ENCODE peak calls at places on chromosomes 7 and 10, in six cellular contexts. A, Q, C, Y, Z and O are unnamed samples.

GRCh38 chr10:57692255-57692980 is 575.3 kb downstream of the IPMK start:
- DNase-seq in A (peak), Q (no peak), C (peak), Y (peak), Z (no peak), O (peak)

GRCh38 chr7:1200045-1200444 is 32.6 kb upstream of the UNCX start:
- DNase-seq in A (no peak), Q (no peak), C (peak), Y (peak), Z (no peak), O (no peak)

GRCh38 chr10:24469993-24470392 is 253.7 kb downstream of the ARHGAP21 start:
- DNase-seq in A (peak), Q (no peak), C (no peak), Y (peak), Z (no peak), O (no peak)

GRCh38 chr10:52442576-52442975 is 128.5 kb downstream of the DKK1 start:
- DNase-seq in A (peak), Q (no peak), C (peak), Y (peak), Z (no peak), O (no peak)

GRCh38 chr7:37916673-37917660 is at the start of gene SFRP4:
- DNase-seq in A (peak), Q (peak), C (peak), Y (peak), Z (peak), O (no peak)

GRCh38 chr7:23247602-23248335 is 1.2 kb downstream of the GPNMB start:
- DNase-seq in A (no peak), Q (no peak), C (peak), Y (no peak), Z (peak), O (no peak)

GRCh38 chr10:77456414-77456813 is 181.2 kb downstream of the KCNMA1 start:
- DNase-seq in A (no peak), Q (peak), C (peak), Y (no peak), Z (no peak), O (no peak)

GRCh38 chr7:114519215-114519614 is 104.6 kb downstream of the FOXP2 start:
- DNase-seq in A (no peak), Q (no peak), C (peak), Y (no peak), Z (no peak), O (no peak)

GRCh38 chr10:59375990-59376389 is 13.6 kb upstream of the FAM13C start:
- DNase-seq in A (no peak), Q (no peak), C (no peak), Y (peak), Z (no peak), O (no peak)

GRCh38 chr7:129828989-129829676 is 123.6 kb downstream of the UBE2H start:
- DNase-seq in A (peak), Q (no peak), C (no peak), Y (no peak), Z (no peak), O (no peak)

GRCh38 chr7:12951397-12951801 is 264.0 kb downstream of the ARL4A start:
- DNase-seq in A (peak), Q (no peak), C (peak), Y (peak), Z (no peak), O (no peak)

GRCh38 chr7:151251328-151251925 is 2.9 kb upstream of the SMARCD3 start:
- DNase-seq in A (no peak), Q (peak), C (peak), Y (peak), Z (peak), O (no peak)

GRCh38 chr7:55179897-55180682 is 161.3 kb downstream of the EGFR start:
- DNase-seq in A (no peak), Q (peak), C (no peak), Y (no peak), Z (no peak), O (no peak)

GRCh38 chr7:69418865-69419670 is 179.2 kb upstream of the AUTS2 start:
- DNase-seq in A (no peak), Q (no peak), C (no peak), Y (no peak), Z (no peak), O (no peak)

GRCh38 chr10:132094581-132095234 is 29.0 kb downstream of the JAKMIP3 start:
- DNase-seq in A (peak), Q (no peak), C (no peak), Y (no peak), Z (no peak), O (no peak)

GRCh38 chr7:13414661-13415105 is 574.8 kb downstream of the ETV1 start:
- DNase-seq in A (peak), Q (no peak), C (no peak), Y (no peak), Z (no peak), O (no peak)

GRCh38 chr7:19145429-19146201 is 394 bp upstream of the FERD3L start:
- DNase-seq in A (no peak), Q (no peak), C (no peak), Y (no peak), Z (no peak), O (no peak)

GRCh38 chr10:5566606-5567005 is 41.8 kb downstream of the CALML3 start:
- DNase-seq in A (peak), Q (no peak), C (no peak), Y (no peak), Z (no peak), O (no peak)

DNA sequence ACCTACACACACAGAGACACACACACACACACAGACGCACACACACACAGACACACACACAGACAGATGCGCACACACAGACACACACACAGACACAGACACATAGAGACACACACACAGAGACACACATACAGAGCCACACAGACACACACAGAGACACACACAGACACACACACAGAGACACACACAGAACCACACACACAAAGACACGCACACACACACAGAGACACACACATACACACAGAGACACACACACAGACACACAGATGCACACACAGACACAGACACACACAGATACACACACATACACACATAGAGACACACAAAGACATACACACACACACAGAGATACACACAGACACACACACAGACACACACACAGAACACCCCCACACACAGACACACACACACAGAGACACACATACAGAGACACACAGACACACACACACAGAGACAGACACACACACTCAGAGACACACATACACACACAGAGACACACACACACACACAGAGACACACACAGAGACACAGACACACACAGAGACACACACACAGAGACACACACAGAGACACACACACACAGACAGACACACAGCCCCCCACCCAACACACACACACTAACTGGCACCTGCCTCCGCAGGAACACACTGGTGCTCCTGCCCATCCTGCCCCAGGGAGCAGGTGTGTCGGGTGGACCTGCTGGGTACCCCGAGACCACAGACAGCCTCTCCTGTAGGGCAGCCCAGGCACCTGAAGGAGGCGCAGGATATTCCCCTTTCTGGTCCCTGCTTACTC is 5.5 kb upstream of the FZD9 start:
- DNase-seq in A (no peak), Q (no peak), C (no peak), Y (no peak), Z (no peak), O (no peak)
- TF ChIP-seq CTCF in A (no peak), Q (peak), C (no peak), Y (no peak), Z (no peak), O (no peak)

GRCh38 chr10:80148166-80148805 is 15.8 kb downstream of the PLAC9 start:
- DNase-seq in A (peak), Q (no peak), C (no peak), Y (no peak), Z (no peak), O (no peak)

GRCh38 chr10:80146918-80147317 is 14.4 kb downstream of the PLAC9 start:
- DNase-seq in A (no peak), Q (no peak), C (no peak), Y (no peak), Z (no peak), O (no peak)

GRCh38 chr10:80149123-80149522 is 16.6 kb downstream of the PLAC9 start:
- DNase-seq in A (no peak), Q (no peak), C (no peak), Y (no peak), Z (no peak), O (no peak)

GRCh38 chr10:80141696-80142460 is 9.3 kb downstream of the PLAC9 start:
- DNase-seq in A (no peak), Q (no peak), C (no peak), Y (no peak), Z (no peak), O (no peak)

GRCh38 chr10:80144302-80145131 is 12.0 kb downstream of the PLAC9 start:
- DNase-seq in A (peak), Q (no peak), C (no peak), Y (no peak), Z (no peak), O (no peak)
- H3K4me3 ChIP-seq in A (peak), Q (no peak), C (no peak), Y (no peak), Z (peak), O (no peak)

DNA sequence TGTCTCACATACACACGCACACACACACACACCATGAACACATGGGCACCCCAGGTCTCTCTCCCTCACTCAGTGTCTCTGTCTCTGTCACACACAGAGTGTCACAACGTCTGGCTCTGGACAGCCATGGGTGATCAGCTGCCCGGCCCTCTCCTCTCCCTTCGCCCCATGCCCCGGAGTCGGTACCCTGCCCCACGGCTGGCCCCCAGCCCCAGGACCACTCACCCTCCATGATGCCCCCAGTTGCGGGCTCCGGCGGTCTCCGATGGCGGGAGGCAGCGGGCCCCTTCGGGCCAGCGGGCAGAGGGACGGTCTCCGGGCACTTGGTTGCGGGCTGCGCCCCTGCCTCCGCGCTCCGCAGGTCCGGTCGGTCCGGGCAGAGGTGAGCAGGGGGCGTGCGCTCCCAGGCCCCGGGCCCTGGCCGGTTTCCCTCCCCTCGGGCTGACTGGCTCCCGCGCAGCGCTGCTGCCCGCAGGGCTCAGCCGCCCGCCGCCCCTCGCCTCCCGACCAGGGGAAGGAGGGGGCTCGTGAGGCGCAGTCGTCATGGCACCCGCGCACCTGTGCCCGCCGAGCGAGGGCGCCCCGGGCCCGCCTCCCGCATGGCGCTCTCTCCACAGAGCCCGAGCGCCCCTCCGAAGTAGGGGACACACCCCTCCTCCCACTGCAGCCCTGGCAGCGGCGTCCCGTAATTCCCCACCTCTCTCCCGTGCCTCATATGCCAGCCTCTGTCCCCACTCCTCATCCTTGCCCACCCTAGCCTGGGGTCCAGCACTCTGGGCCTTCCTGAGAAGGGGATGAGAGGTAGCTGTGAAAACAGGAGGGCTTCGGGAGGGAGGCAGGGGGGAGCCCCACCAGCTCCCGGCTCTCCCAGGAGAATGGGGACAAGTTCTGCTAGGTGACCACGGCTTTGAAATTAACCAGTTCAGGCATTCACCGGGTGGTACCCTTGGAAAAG is at the start of gene NPFFR1:
- DNase-seq in A (no peak), Q (peak), C (no peak), Y (no peak), Z (no peak), O (no peak)
- TF ChIP-seq CTCF in A (no peak), Q (no peak), C (no peak), Y (no peak), Z (no peak), O (no peak)

DNA sequence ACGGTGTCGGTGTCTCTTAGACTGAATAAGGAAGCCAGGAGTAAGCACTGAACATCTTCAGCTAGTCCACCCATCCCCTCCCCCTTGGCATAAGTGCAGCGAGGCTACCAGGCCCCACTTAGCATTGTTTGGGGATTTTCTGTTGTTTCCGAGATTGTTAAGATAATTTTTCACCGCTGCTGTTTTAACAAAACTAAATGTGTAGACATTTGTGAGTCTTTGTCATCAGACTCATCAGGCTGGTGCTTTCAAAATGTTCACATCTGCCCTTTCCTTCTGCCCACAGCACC is 21.0 kb upstream of the GOT1 start:
- DNase-seq in A (no peak), Q (no peak), C (no peak), Y (no peak), Z (no peak), O (no peak)
- H3K4me3 ChIP-seq in A (no peak), Q (no peak), C (no peak), Y (no peak), Z (no peak), O (no peak)

GRCh38 chr10:95048206-95048605 is 21.1 kb downstream of the CYP2C8 start:
- DNase-seq in A (no peak), Q (no peak), C (no peak), Y (no peak), Z (no peak), O (no peak)
- TF ChIP-seq CTCF in A (no peak), Q (no peak), C (no peak), Y (no peak), Z (no peak), O (no peak)

GRCh38 chr10:79135790-79136189 is 67.0 kb downstream of the ZMIZ1 start:
- DNase-seq in A (no peak), Q (no peak), C (no peak), Y (no peak), Z (peak), O (no peak)

GRCh38 chr10:79132681-79133381 is 64.1 kb downstream of the ZMIZ1 start:
- DNase-seq in A (no peak), Q (peak), C (no peak), Y (no peak), Z (no peak), O (no peak)

GRCh38 chr10:79131730-79132644 is 63.2 kb downstream of the ZMIZ1 start:
- DNase-seq in A (no peak), Q (no peak), C (no peak), Y (no peak), Z (no peak), O (no peak)

GRCh38 chr10:79130846-79131245 is 62.1 kb downstream of the ZMIZ1 start:
- DNase-seq in A (no peak), Q (no peak), C (no peak), Y (no peak), Z (no peak), O (no peak)

DNA sequence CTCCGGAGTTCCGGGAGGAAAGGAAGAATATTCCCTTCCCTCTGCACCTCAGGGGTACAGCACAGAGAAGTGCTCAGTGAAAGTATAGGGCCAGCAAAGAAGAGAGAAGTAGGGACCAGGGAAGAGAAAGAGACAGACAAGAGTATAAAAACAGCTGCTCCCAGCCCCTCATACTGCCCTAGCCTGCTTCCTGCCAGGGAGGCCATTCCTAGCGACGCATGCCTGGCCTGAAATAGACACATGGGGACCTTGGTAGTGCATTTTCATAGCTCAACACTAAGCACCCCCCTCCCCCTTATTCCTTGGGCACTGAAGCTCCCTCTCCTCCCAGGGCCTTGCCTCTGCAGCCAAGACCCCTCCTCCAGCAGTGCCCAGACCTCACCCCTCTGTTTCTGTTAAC is 64.6 kb downstream of the ZMIZ1 start:
- DNase-seq in A (no peak), Q (no peak), C (no peak), Y (no peak), Z (no peak), O (no peak)
- H3K4me3 ChIP-seq in A (no peak), Q (no peak), C (no peak), Y (no peak), Z (no peak), O (no peak)

DNA sequence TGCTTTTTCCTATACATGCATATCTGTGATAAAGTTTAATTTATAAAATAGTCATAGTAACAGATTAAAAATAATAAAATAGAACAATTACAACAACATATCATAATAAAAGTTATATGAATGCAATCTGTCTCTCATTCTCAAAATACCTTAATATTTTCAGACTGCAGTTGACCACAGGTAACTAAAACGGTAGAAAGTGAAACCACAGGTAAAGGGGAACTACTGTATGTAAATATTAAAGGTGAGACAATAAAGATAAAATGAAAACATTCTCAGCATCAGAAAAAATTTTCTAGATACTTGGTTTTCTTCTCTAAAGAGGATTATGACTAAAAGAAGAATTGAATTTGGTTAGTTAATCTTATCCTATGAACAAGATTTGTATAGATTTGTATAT is 6.0 kb downstream of the FKBP14 start:
- DNase-seq in A (no peak), Q (no peak), C (no peak), Y (no peak), Z (no peak), O (no peak)
- TF ChIP-seq CTCF in A (no peak), Q (no peak), C (no peak), Y (no peak), Z (no peak), O (no peak)